ENCODE peak calls at places on chromosomes 1 and 21, in seven cellular contexts. One of them, this sample, is unnamed.

GRCh38 chr21:33976082-33976979 is 60.7 kb upstream of the ATP5PO start:
- DNase-seq in endodermal cell: no peak
- DNase-seq in cardiac muscle cell: peak
- DNase-seq in thoracic aorta: no peak
- DNase-seq in small intestine: no peak
- DNase-seq in HL-60: peak
- DNase-seq in dorsolateral prefrontal cortex: no peak
- DNase-seq in this sample: no peak

GRCh38 chr1:245279346-245279745 is 124.6 kb downstream of the KIF26B start:
- DNase-seq in dorsolateral prefrontal cortex: no peak
- DNase-seq in cardiac muscle cell: no peak
- DNase-seq in endodermal cell: no peak
- DNase-seq in thoracic aorta: no peak
- DNase-seq in small intestine: no peak
- DNase-seq in HL-60: no peak
- DNase-seq in this sample: no peak

GRCh38 chr21:25625036-25625435 is 14.0 kb upstream of the JAM2 start:
- DNase-seq in small intestine: no peak
- DNase-seq in dorsolateral prefrontal cortex: no peak
- DNase-seq in endodermal cell: no peak
- DNase-seq in cardiac muscle cell: peak
- DNase-seq in thoracic aorta: no peak
- DNase-seq in HL-60: no peak
- DNase-seq in this sample: no peak

GRCh38 chr1:31560394-31560793 is 15.9 kb upstream of the TINAGL1 start:
- DNase-seq in small intestine: peak
- DNase-seq in endodermal cell: no peak
- DNase-seq in cardiac muscle cell: no peak
- DNase-seq in dorsolateral prefrontal cortex: no peak
- DNase-seq in thoracic aorta: no peak
- DNase-seq in HL-60: no peak
- DNase-seq in this sample: no peak

GRCh38 chr1:233668146-233668724 is 54.3 kb downstream of the KCNK1 start:
- DNase-seq in thoracic aorta: no peak
- DNase-seq in endodermal cell: no peak
- DNase-seq in cardiac muscle cell: peak
- DNase-seq in HL-60: no peak
- DNase-seq in small intestine: no peak
- DNase-seq in dorsolateral prefrontal cortex: no peak
- DNase-seq in this sample: no peak

GRCh38 chr1:197065549-197065948 is 1.5 kb downstream of the F13B start:
- DNase-seq in cardiac muscle cell: peak
- DNase-seq in thoracic aorta: no peak
- DNase-seq in HL-60: no peak
- DNase-seq in endodermal cell: no peak
- DNase-seq in dorsolateral prefrontal cortex: no peak
- DNase-seq in small intestine: no peak
- DNase-seq in this sample: no peak

GRCh38 chr1:33342041-33342723 is 21.3 kb upstream of the A3GALT2 start:
- DNase-seq in dorsolateral prefrontal cortex: peak
- DNase-seq in HL-60: no peak
- DNase-seq in small intestine: peak
- DNase-seq in cardiac muscle cell: peak
- DNase-seq in endodermal cell: peak
- DNase-seq in thoracic aorta: no peak
- DNase-seq in this sample: no peak

GRCh38 chr1:82161651-82162238 is 361.0 kb downstream of the ADGRL2 start:
- DNase-seq in thoracic aorta: no peak
- DNase-seq in endodermal cell: no peak
- DNase-seq in small intestine: peak
- DNase-seq in HL-60: no peak
- DNase-seq in dorsolateral prefrontal cortex: no peak
- DNase-seq in cardiac muscle cell: no peak
- DNase-seq in this sample: no peak

GRCh38 chr1:212228591-212229119 is 56.6 kb upstream of the PPP2R5A start:
- DNase-seq in endodermal cell: no peak
- DNase-seq in cardiac muscle cell: no peak
- DNase-seq in thoracic aorta: no peak
- DNase-seq in small intestine: peak
- DNase-seq in dorsolateral prefrontal cortex: no peak
- DNase-seq in HL-60: no peak
- DNase-seq in this sample: peak

GRCh38 chr1:74779750-74780149 is 46.8 kb downstream of the TYW3 start:
- DNase-seq in endodermal cell: no peak
- DNase-seq in small intestine: no peak
- DNase-seq in dorsolateral prefrontal cortex: no peak
- DNase-seq in thoracic aorta: no peak
- DNase-seq in HL-60: no peak
- DNase-seq in cardiac muscle cell: no peak
- DNase-seq in this sample: no peak

GRCh38 chr1:213982814-213983588 is 4.8 kb upstream of the PROX1 start:
- DNase-seq in thoracic aorta: no peak
- DNase-seq in dorsolateral prefrontal cortex: no peak
- DNase-seq in cardiac muscle cell: no peak
- DNase-seq in small intestine: no peak
- DNase-seq in endodermal cell: peak
- DNase-seq in HL-60: no peak
- DNase-seq in this sample: no peak

GRCh38 chr1:213982515-213982813 is 5.3 kb upstream of the PROX1 start:
- DNase-seq in endodermal cell: no peak
- DNase-seq in small intestine: no peak
- DNase-seq in cardiac muscle cell: no peak
- DNase-seq in dorsolateral prefrontal cortex: no peak
- DNase-seq in thoracic aorta: no peak
- DNase-seq in HL-60: no peak
- DNase-seq in this sample: no peak

GRCh38 chr1:213979751-213980605 is 7.8 kb upstream of the PROX1 start:
- DNase-seq in small intestine: no peak
- DNase-seq in dorsolateral prefrontal cortex: no peak
- DNase-seq in HL-60: no peak
- DNase-seq in cardiac muscle cell: no peak
- DNase-seq in thoracic aorta: no peak
- DNase-seq in endodermal cell: peak
- DNase-seq in this sample: no peak

GRCh38 chr1:213983589-213984386 is 4.0 kb upstream of the PROX1 start:
- DNase-seq in endodermal cell: peak
- DNase-seq in small intestine: no peak
- DNase-seq in cardiac muscle cell: no peak
- DNase-seq in HL-60: no peak
- DNase-seq in dorsolateral prefrontal cortex: no peak
- DNase-seq in thoracic aorta: no peak
- DNase-seq in this sample: no peak

GRCh38 chr1:213980906-213981305 is 6.9 kb upstream of the PROX1 start:
- DNase-seq in endodermal cell: peak
- DNase-seq in HL-60: no peak
- DNase-seq in thoracic aorta: no peak
- DNase-seq in dorsolateral prefrontal cortex: no peak
- DNase-seq in cardiac muscle cell: no peak
- DNase-seq in small intestine: no peak
- DNase-seq in this sample: no peak
- H3K4me3 ChIP-seq in endodermal cell: no peak
- H3K4me3 ChIP-seq in HL-60: no peak
- H3K4me3 ChIP-seq in thoracic aorta: no peak
- H3K4me3 ChIP-seq in dorsolateral prefrontal cortex: no peak
- H3K4me3 ChIP-seq in cardiac muscle cell: no peak
- H3K4me3 ChIP-seq in small intestine: no peak
- H3K4me3 ChIP-seq in this sample: no peak

GRCh38 chr1:91883470-91883869 is 2.5 kb downstream of the TGFBR3 start:
- DNase-seq in thoracic aorta: no peak
- DNase-seq in dorsolateral prefrontal cortex: no peak
- DNase-seq in HL-60: no peak
- DNase-seq in endodermal cell: no peak
- DNase-seq in cardiac muscle cell: peak
- DNase-seq in small intestine: peak
- DNase-seq in this sample: no peak
- H3K27ac ChIP-seq in thoracic aorta: no peak
- H3K27ac ChIP-seq in dorsolateral prefrontal cortex: no peak
- H3K27ac ChIP-seq in HL-60: no peak
- H3K27ac ChIP-seq in endodermal cell: no peak
- H3K27ac ChIP-seq in cardiac muscle cell: no peak
- H3K27ac ChIP-seq in small intestine: no peak
- H3K27ac ChIP-seq in this sample: no peak

GRCh38 chr1:65528104-65528503 is 107.6 kb downstream of the LEPR start:
- DNase-seq in small intestine: no peak
- DNase-seq in thoracic aorta: no peak
- DNase-seq in HL-60: no peak
- DNase-seq in dorsolateral prefrontal cortex: no peak
- DNase-seq in endodermal cell: no peak
- DNase-seq in cardiac muscle cell: peak
- DNase-seq in this sample: no peak
- H3K4me3 ChIP-seq in small intestine: no peak
- H3K4me3 ChIP-seq in thoracic aorta: peak
- H3K4me3 ChIP-seq in HL-60: no peak
- H3K4me3 ChIP-seq in dorsolateral prefrontal cortex: no peak
- H3K4me3 ChIP-seq in endodermal cell: no peak
- H3K4me3 ChIP-seq in cardiac muscle cell: no peak
- H3K4me3 ChIP-seq in this sample: peak

GRCh38 chr1:111776861-111777260 is 21.2 kb downstream of the DDX20 start:
- DNase-seq in HL-60: no peak
- DNase-seq in dorsolateral prefrontal cortex: no peak
- DNase-seq in cardiac muscle cell: no peak
- DNase-seq in thoracic aorta: no peak
- DNase-seq in small intestine: no peak
- DNase-seq in endodermal cell: no peak
- DNase-seq in this sample: no peak

GRCh38 chr1:111776397-111776796 is 20.7 kb downstream of the DDX20 start:
- DNase-seq in endodermal cell: no peak
- DNase-seq in small intestine: no peak
- DNase-seq in HL-60: no peak
- DNase-seq in thoracic aorta: no peak
- DNase-seq in dorsolateral prefrontal cortex: no peak
- DNase-seq in cardiac muscle cell: peak
- DNase-seq in this sample: no peak

GRCh38 chr1:111778541-111779051 is 22.9 kb downstream of the DDX20 start:
- DNase-seq in thoracic aorta: no peak
- DNase-seq in HL-60: no peak
- DNase-seq in dorsolateral prefrontal cortex: no peak
- DNase-seq in endodermal cell: no peak
- DNase-seq in cardiac muscle cell: peak
- DNase-seq in small intestine: no peak
- DNase-seq in this sample: no peak

GRCh38 chr1:111778066-111778465 is 22.4 kb downstream of the DDX20 start:
- DNase-seq in endodermal cell: no peak
- DNase-seq in thoracic aorta: no peak
- DNase-seq in small intestine: no peak
- DNase-seq in dorsolateral prefrontal cortex: no peak
- DNase-seq in HL-60: no peak
- DNase-seq in cardiac muscle cell: no peak
- DNase-seq in this sample: no peak

GRCh38 chr1:111777301-111777700 is 21.6 kb downstream of the DDX20 start:
- DNase-seq in HL-60: no peak
- DNase-seq in small intestine: no peak
- DNase-seq in dorsolateral prefrontal cortex: no peak
- DNase-seq in cardiac muscle cell: no peak
- DNase-seq in thoracic aorta: no peak
- DNase-seq in endodermal cell: no peak
- DNase-seq in this sample: no peak
- H3K27ac ChIP-seq in HL-60: no peak
- H3K27ac ChIP-seq in small intestine: no peak
- H3K27ac ChIP-seq in dorsolateral prefrontal cortex: no peak
- H3K27ac ChIP-seq in cardiac muscle cell: no peak
- H3K27ac ChIP-seq in thoracic aorta: no peak
- H3K27ac ChIP-seq in endodermal cell: no peak
- H3K27ac ChIP-seq in this sample: no peak

GRCh38 chr1:228101994-228102790 is 933 bp downstream of the C1orf35 start:
- DNase-seq in small intestine: peak
- DNase-seq in cardiac muscle cell: peak
- DNase-seq in endodermal cell: peak
- DNase-seq in thoracic aorta: no peak
- DNase-seq in HL-60: no peak
- DNase-seq in dorsolateral prefrontal cortex: no peak
- DNase-seq in this sample: no peak
- H3K4me3 ChIP-seq in small intestine: peak
- H3K4me3 ChIP-seq in cardiac muscle cell: peak
- H3K4me3 ChIP-seq in endodermal cell: peak
- H3K4me3 ChIP-seq in thoracic aorta: peak
- H3K4me3 ChIP-seq in HL-60: peak
- H3K4me3 ChIP-seq in dorsolateral prefrontal cortex: peak
- H3K4me3 ChIP-seq in this sample: peak

DNA sequence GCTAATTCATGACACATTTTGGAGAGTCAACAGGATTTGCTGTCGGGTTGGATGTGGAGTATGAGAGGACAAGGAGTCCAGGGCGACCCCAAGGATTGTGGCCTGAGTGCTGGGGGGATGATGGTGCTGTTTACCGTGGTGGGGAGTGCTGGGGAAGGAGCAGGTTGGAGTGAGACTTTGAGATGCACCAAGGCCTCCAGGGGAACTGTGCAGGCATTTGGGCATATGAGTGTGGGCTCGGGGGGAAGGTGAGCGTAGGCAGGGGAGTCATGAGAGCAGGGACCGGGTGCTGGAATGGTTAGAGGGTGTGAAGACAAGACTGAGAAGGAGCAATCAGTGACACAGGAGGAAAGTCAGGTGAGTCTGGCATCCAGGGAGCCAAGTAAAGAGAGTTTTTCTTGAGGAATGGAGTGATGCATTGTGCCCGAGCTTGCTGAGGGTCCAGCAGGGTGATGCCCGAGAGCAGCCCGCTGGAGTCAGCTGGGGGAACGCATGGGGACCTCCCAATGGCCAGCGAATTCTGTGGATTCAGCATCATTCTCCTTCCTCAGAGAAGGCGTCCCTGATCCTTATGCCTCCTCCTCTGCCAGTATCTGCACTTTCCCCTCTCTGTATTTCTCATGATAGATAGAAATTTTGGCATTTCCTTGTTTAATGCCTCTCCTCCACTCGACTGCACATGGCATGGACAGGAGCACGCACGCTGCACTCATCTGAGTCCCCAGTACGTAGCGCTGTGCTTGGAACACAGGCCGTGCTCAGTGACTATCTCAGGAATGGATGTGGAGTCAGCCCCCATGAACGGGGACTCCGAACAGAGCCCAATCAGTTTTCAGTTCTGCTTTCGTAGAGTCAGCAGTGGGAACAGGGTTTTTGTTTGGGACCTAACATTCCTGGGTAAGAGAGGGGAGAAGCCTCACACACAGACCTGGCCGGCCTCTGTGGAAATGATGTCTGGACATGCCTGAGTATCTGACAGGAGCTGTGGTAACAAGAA is 52.1 kb upstream of the ETV3 start:
- DNase-seq in endodermal cell: peak
- DNase-seq in small intestine: no peak
- DNase-seq in thoracic aorta: no peak
- DNase-seq in HL-60: no peak
- DNase-seq in dorsolateral prefrontal cortex: no peak
- DNase-seq in cardiac muscle cell: no peak
- DNase-seq in this sample: no peak
- H3K27ac ChIP-seq in endodermal cell: no peak
- H3K27ac ChIP-seq in small intestine: no peak
- H3K27ac ChIP-seq in thoracic aorta: no peak
- H3K27ac ChIP-seq in HL-60: no peak
- H3K27ac ChIP-seq in dorsolateral prefrontal cortex: no peak
- H3K27ac ChIP-seq in cardiac muscle cell: no peak
- H3K27ac ChIP-seq in this sample: no peak